ENCODE peak calls at places on chromosomes 13 and 19, in nine cellular contexts. I is astrocyte of the spinal cord; L is non-pigmented ciliary epithelial cell; B is fibroblast of lung; D is activated effector memory CD4-positive, alpha-beta T cell treated with anti-CD3 and anti-CD28 coated beads, Interleukin-2, amount 50 U/mL, for 16 hours; F is ureter; Y is cardiac muscle cell; T is posterior vena cava; K is dermis microvascular lymphatic vessel endothelial cell. G is an unnamed sample.

GRCh38 chr13:50892162-50892944 is 17.2 kb upstream of the RNASEH2B start:
- DNase-seq in D (peak; percentile 76), T (no peak), Y (no peak), K (no peak), F (no peak), L (no peak), B (no peak), I (no peak), G (no peak)

GRCh38 chr13:93800342-93800741 is 573.7 kb downstream of the GPC6 start:
- DNase-seq in T (no peak), Y (no peak), D (no peak), L (no peak), K (no peak), B (no peak), F (no peak), I (no peak), G (no peak)

GRCh38 chr13:113929628-113930615 is 44.0 kb downstream of the C13orf46 start:
- DNase-seq in Y (no peak), F (peak; percentile 48), T (peak; percentile 82), I (no peak), L (no peak), D (peak; percentile 59), K (no peak), B (no peak), G (peak; percentile 15)

GRCh38 chr19:36635342-36635741 is 30.2 kb downstream of the ZNF382 start:
- DNase-seq in B (no peak), I (no peak), T (no peak), Y (no peak), D (no peak), F (no peak), L (no peak), K (no peak), G (no peak)

GRCh38 chr13:48585456-48585840 is 52.6 kb upstream of the RCBTB2 start:
- DNase-seq in Y (peak; percentile 88), L (no peak), D (no peak), T (no peak), I (peak; percentile 69), F (no peak), K (peak; percentile 65), B (peak; percentile 50), G (peak; percentile 55)

GRCh38 chr13:29369060-29369743 is 226.3 kb downstream of the SLC7A1 start:
- DNase-seq in K (peak; percentile 5), Y (peak; percentile 54), L (peak; percentile 13), I (peak; percentile 40), T (no peak), F (no peak), D (no peak), B (peak; percentile 36), G (no peak)

GRCh38 chr13:96229356-96229755 is 139.4 kb downstream of the HS6ST3 start:
- DNase-seq in K (no peak), B (peak; percentile 6), L (no peak), T (no peak), D (no peak), I (no peak), Y (peak; percentile 15), F (no peak), G (peak; percentile 16)

GRCh38 chr13:83935566-83935965 is 53.3 kb upstream of the SLITRK1 start:
- DNase-seq in I (no peak), Y (no peak), T (no peak), K (no peak), D (no peak), B (no peak), L (no peak), F (no peak), G (no peak)

GRCh38 chr19:41995959-41996797 is 2.1 kb upstream of the ATP1A3 start:
- DNase-seq in Y (no peak), K (no peak), I (no peak), T (no peak), F (no peak), D (no peak), B (no peak), L (no peak), G (peak; percentile 28)

GRCh38 chr19:10858204-10858828 is 10.1 kb downstream of the C19orf38 start:
- DNase-seq in F (no peak), L (no peak), I (no peak), B (peak; percentile 33), D (peak; percentile 73), T (no peak), K (no peak), Y (peak; percentile 46), G (no peak)

GRCh38 chr13:19646062-19646461 is 12.6 kb downstream of the MPHOSPH8 start:
- DNase-seq in T (no peak), L (no peak), K (no peak), Y (no peak), B (no peak), I (no peak), F (no peak), D (no peak), G (no peak)

GRCh38 chr13:108313382-108313781 is 43.9 kb downstream of the TNFSF13B start:
- DNase-seq in Y (no peak), D (no peak), K (no peak), F (no peak), I (no peak), T (no peak), B (peak; percentile 13), L (no peak), G (no peak)